ENCODE peak calls at places on chromosome 15, in nine cellular contexts. One of them, this sample, is unnamed.

GRCh38 chr15:38896652-38897051 is 332.0 kb upstream of the RASGRP1 start:
- DNase-seq in CD4-positive, alpha-beta T cell: no peak
- DNase-seq in adrenal gland: no peak
- DNase-seq in HuH-7: no peak
- DNase-seq in pulmonary artery endothelial cell: no peak
- DNase-seq in right cardiac atrium: no peak
- DNase-seq in left ventricle myocardium superior: no peak
- DNase-seq in C1 segment of cervical spinal cord: no peak
- DNase-seq in GM04504: no peak
- DNase-seq in this sample: no peak

GRCh38 chr15:49645937-49646336 is 25.1 kb downstream of the DTWD1 start:
- DNase-seq in CD4-positive, alpha-beta T cell: no peak
- DNase-seq in adrenal gland: peak
- DNase-seq in HuH-7: no peak
- DNase-seq in pulmonary artery endothelial cell: no peak
- DNase-seq in right cardiac atrium: no peak
- DNase-seq in left ventricle myocardium superior: peak
- DNase-seq in C1 segment of cervical spinal cord: no peak
- DNase-seq in GM04504: no peak
- DNase-seq in this sample: peak

GRCh38 chr15:90262426-90262825 is 3.0 kb upstream of the NGRN start:
- DNase-seq in CD4-positive, alpha-beta T cell: no peak
- DNase-seq in adrenal gland: no peak
- DNase-seq in HuH-7: no peak
- DNase-seq in pulmonary artery endothelial cell: no peak
- DNase-seq in right cardiac atrium: no peak
- DNase-seq in left ventricle myocardium superior: no peak
- DNase-seq in C1 segment of cervical spinal cord: no peak
- DNase-seq in GM04504: no peak
- DNase-seq in this sample: no peak

GRCh38 chr15:92205255-92205739 is 188.4 kb upstream of the ST8SIA2 start:
- DNase-seq in CD4-positive, alpha-beta T cell: no peak
- DNase-seq in adrenal gland: peak
- DNase-seq in HuH-7: no peak
- DNase-seq in pulmonary artery endothelial cell: no peak
- DNase-seq in right cardiac atrium: no peak
- DNase-seq in left ventricle myocardium superior: peak
- DNase-seq in C1 segment of cervical spinal cord: peak
- DNase-seq in GM04504: no peak
- DNase-seq in this sample: no peak

GRCh38 chr15:75646944-75647364 is 758 bp upstream of the SNX33 start:
- DNase-seq in CD4-positive, alpha-beta T cell: no peak
- DNase-seq in adrenal gland: peak
- DNase-seq in HuH-7: peak
- DNase-seq in pulmonary artery endothelial cell: no peak
- DNase-seq in right cardiac atrium: no peak
- DNase-seq in left ventricle myocardium superior: peak
- DNase-seq in C1 segment of cervical spinal cord: no peak
- DNase-seq in GM04504: no peak
- DNase-seq in this sample: peak

GRCh38 chr15:28943611-28944230 is 57.9 kb downstream of the APBA2 start:
- DNase-seq in CD4-positive, alpha-beta T cell: no peak
- DNase-seq in adrenal gland: no peak
- DNase-seq in HuH-7: no peak
- DNase-seq in pulmonary artery endothelial cell: no peak
- DNase-seq in right cardiac atrium: no peak
- DNase-seq in left ventricle myocardium superior: no peak
- DNase-seq in C1 segment of cervical spinal cord: no peak
- DNase-seq in GM04504: no peak
- DNase-seq in this sample: no peak

GRCh38 chr15:28942046-28942445 is 56.3 kb downstream of the APBA2 start:
- DNase-seq in CD4-positive, alpha-beta T cell: no peak
- DNase-seq in adrenal gland: no peak
- DNase-seq in HuH-7: no peak
- DNase-seq in pulmonary artery endothelial cell: no peak
- DNase-seq in right cardiac atrium: no peak
- DNase-seq in left ventricle myocardium superior: no peak
- DNase-seq in C1 segment of cervical spinal cord: no peak
- DNase-seq in GM04504: no peak
- DNase-seq in this sample: no peak

GRCh38 chr15:57138260-57138895 is 219.9 kb downstream of the TCF12 start:
- DNase-seq in CD4-positive, alpha-beta T cell: no peak
- DNase-seq in adrenal gland: peak
- DNase-seq in HuH-7: peak
- DNase-seq in pulmonary artery endothelial cell: no peak
- DNase-seq in right cardiac atrium: no peak
- DNase-seq in left ventricle myocardium superior: no peak
- DNase-seq in C1 segment of cervical spinal cord: no peak
- DNase-seq in GM04504: no peak
- DNase-seq in this sample: no peak

GRCh38 chr15:31148622-31149505 is 47.3 kb upstream of the TRPM1 start:
- DNase-seq in CD4-positive, alpha-beta T cell: no peak
- DNase-seq in adrenal gland: no peak
- DNase-seq in HuH-7: no peak
- DNase-seq in pulmonary artery endothelial cell: no peak
- DNase-seq in right cardiac atrium: no peak
- DNase-seq in left ventricle myocardium superior: no peak
- DNase-seq in C1 segment of cervical spinal cord: no peak
- DNase-seq in GM04504: no peak
- DNase-seq in this sample: no peak

GRCh38 chr15:36887214-36888017 is 212.9 kb downstream of the MEIS2 start:
- DNase-seq in CD4-positive, alpha-beta T cell: no peak
- DNase-seq in adrenal gland: no peak
- DNase-seq in HuH-7: no peak
- DNase-seq in pulmonary artery endothelial cell: no peak
- DNase-seq in right cardiac atrium: peak
- DNase-seq in left ventricle myocardium superior: peak
- DNase-seq in C1 segment of cervical spinal cord: peak
- DNase-seq in GM04504: no peak
- DNase-seq in this sample: peak